ENCODE peak calls at places on chromosomes 1 and 21, in six cellular contexts. G, P, N, B, V and O are unnamed samples. For H3K4me1, the result is how much of the 10 kb centered on the place peaks cover.

GRCh38 chr1:220880726-220881506 is 1.7 kb downstream of the HLX start:
- DNase-seq in G (no peak), P (peak), N (peak), B (no peak), V (peak), O (peak)

GRCh38 chr1:19067912-19068638 is 111.6 kb upstream of the IFFO2 start:
- DNase-seq in G (no peak), P (no peak), N (no peak), B (no peak), V (no peak), O (no peak)

GRCh38 chr1:34754878-34755637 is at the start of gene GJB5:
- DNase-seq in G (peak), P (no peak), N (no peak), B (no peak), V (no peak), O (no peak)

GRCh38 chr1:237482777-237483176 is 407.9 kb downstream of the ZP4 start:
- DNase-seq in G (no peak), P (no peak), N (no peak), B (no peak), V (no peak), O (no peak)

GRCh38 chr1:53640696-53641065 is 98.3 kb downstream of the GLIS1 start:
- DNase-seq in G (no peak), P (no peak), N (no peak), B (no peak), V (no peak), O (peak)

GRCh38 chr1:229869225-229869624 is 197.8 kb upstream of the GALNT2 start:
- DNase-seq in G (no peak), P (no peak), N (no peak), B (no peak), V (no peak), O (no peak)

GRCh38 chr1:172821609-172822274 is 162.8 kb downstream of the FASLG start:
- DNase-seq in G (no peak), P (no peak), N (peak), B (no peak), V (peak), O (no peak)

GRCh38 chr1:227883641-227884301 is 64.0 kb downstream of the WNT9A start:
- DNase-seq in G (no peak), P (no peak), N (no peak), B (no peak), V (no peak), O (peak)

GRCh38 chr1:117225931-117226330 is 15.2 kb upstream of the VTCN1 start:
- DNase-seq in G (no peak), P (no peak), N (no peak), B (no peak), V (no peak), O (no peak)

GRCh38 chr1:225565845-225566244 is 87.1 kb downstream of the ENAH start:
- DNase-seq in G (no peak), P (no peak), N (peak), B (no peak), V (no peak), O (no peak)

GRCh38 chr1:115012434-115012833 is 17.2 kb upstream of the TSHB start:
- DNase-seq in G (no peak), P (no peak), N (no peak), B (no peak), V (no peak), O (no peak)

GRCh38 chr1:214447557-214447871 is 103.9 kb downstream of the PTPN14 start:
- DNase-seq in G (no peak), P (no peak), N (no peak), B (no peak), V (no peak), O (no peak)

GRCh38 chr1:191696371-191696770 is 461.9 kb upstream of the RGS18 start:
- DNase-seq in G (no peak), P (no peak), N (no peak), B (no peak), V (no peak), O (no peak)

GRCh38 chr1:69373520-69373919 is 194.2 kb upstream of the LRRC7 start:
- DNase-seq in G (no peak), P (no peak), N (no peak), B (no peak), V (no peak), O (no peak)

GRCh38 chr1:155979525-155980343 is 1.4 kb upstream of the ARHGEF2 start:
- DNase-seq in G (no peak), P (no peak), N (no peak), B (no peak), V (no peak), O (no peak)

GRCh38 chr1:26787381-26787705 is 407 bp upstream of the PIGV start:
- DNase-seq in G (no peak), P (peak), N (no peak), B (no peak), V (peak), O (no peak)

GRCh38 chr1:63148825-63149645 is 173.3 kb upstream of the FOXD3 start:
- DNase-seq in G (peak), P (peak), N (peak), B (peak), V (peak), O (no peak)

GRCh38 chr1:53622531-53622930 is 116.4 kb downstream of the GLIS1 start:
- DNase-seq in G (no peak), P (no peak), N (no peak), B (no peak), V (no peak), O (no peak)

GRCh38 chr21:26965567-26966359 is 1.1 kb downstream of the ADAMTS5 start:
- DNase-seq in G (no peak), P (peak), N (peak), B (no peak), V (peak), O (peak)

GRCh38 chr1:31779687-31780086 is 15.5 kb upstream of the ADGRB2 start:
- DNase-seq in G (no peak), P (no peak), N (no peak), B (no peak), V (no peak), O (no peak)

GRCh38 chr1:8516793-8517556 is 199.1 kb downstream of the SLC45A1 start:
- DNase-seq in G (no peak), P (no peak), N (no peak), B (no peak), V (peak), O (no peak)

GRCh38 chr1:243443557-243443956 is 187.7 kb downstream of the SDCCAG8 start:
- DNase-seq in G (no peak), P (no peak), N (no peak), B (no peak), V (no peak), O (no peak)

GRCh38 chr21:14947613-14948160 is 117.1 kb downstream of the NRIP1 start:
- DNase-seq in G (no peak), P (no peak), N (no peak), B (no peak), V (no peak), O (no peak)

GRCh38 chr1:12450831-12451559 is 167.0 kb downstream of the DHRS3 start:
- DNase-seq in G (no peak), P (no peak), N (no peak), B (no peak), V (no peak), O (no peak)

GRCh38 chr1:156993426-156994147 is 52.0 kb downstream of the ARHGEF11 start:
- DNase-seq in G (no peak), P (no peak), N (no peak), B (no peak), V (peak), O (no peak)

GRCh38 chr21:38839683-38840286 is 34.1 kb downstream of the ETS2 start:
- DNase-seq in G (peak), P (no peak), N (no peak), B (no peak), V (peak), O (no peak)

GRCh38 chr1:25922633-25923567 is 16.7 kb upstream of the STMN1 start:
- DNase-seq in G (no peak), P (peak), N (peak), B (no peak), V (no peak), O (peak)

GRCh38 chr1:238123201-238123600 is 232.5 kb upstream of the ZP4 start:
- DNase-seq in G (no peak), P (no peak), N (no peak), B (no peak), V (no peak), O (no peak)

GRCh38 chr1:201501144-201501543 is 5.8 kb downstream of the CSRP1 start:
- DNase-seq in G (no peak), P (no peak), N (no peak), B (no peak), V (peak), O (no peak)

GRCh38 chr21:25062061-25062460 is 545.2 kb downstream of the MRPL39 start:
- DNase-seq in G (no peak), P (peak), N (no peak), B (no peak), V (peak), O (no peak)

GRCh38 chr1:108842525-108843181 is 14.2 kb downstream of the AKNAD1 start:
- DNase-seq in G (no peak), P (peak), N (no peak), B (no peak), V (no peak), O (no peak)

GRCh38 chr1:209557216-209557615 is 26.3 kb upstream of the CAMK1G start:
- DNase-seq in G (no peak), P (no peak), N (no peak), B (no peak), V (no peak), O (no peak)

GRCh38 chr1:209561561-209561960 is 22.0 kb upstream of the CAMK1G start:
- DNase-seq in G (no peak), P (no peak), N (no peak), B (no peak), V (no peak), O (no peak)

GRCh38 chr1:209560529-209560928 is 23.0 kb upstream of the CAMK1G start:
- DNase-seq in G (no peak), P (no peak), N (no peak), B (no peak), V (no peak), O (no peak)

GRCh38 chr1:209564904-209565303 is 18.6 kb upstream of the CAMK1G start:
- DNase-seq in G (no peak), P (no peak), N (no peak), B (no peak), V (no peak), O (no peak)

DNA sequence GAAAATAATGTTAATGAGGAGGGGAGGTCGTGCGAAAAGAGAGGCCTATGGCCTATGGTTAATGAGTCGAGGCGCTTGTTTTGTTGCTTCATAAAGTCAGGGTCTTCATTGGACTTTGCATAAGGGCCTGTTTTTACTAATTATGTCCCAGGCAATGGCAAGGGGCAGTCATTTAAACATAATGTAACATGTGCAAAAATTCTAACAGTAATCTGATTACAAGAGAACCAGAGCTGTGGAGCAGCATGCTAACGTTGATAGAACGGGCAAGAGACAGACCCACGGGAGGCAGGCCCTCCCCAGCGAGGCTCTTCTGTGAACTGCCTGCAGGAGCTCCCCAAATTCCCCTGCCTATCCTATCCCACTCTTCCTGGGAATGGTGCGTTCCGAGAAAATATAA is 22.6 kb upstream of the CAMK1G start:
- DNase-seq in G (no peak), P (no peak), N (no peak), B (no peak), V (no peak), O (no peak)
- H3K4me1 ChIP-seq in G (under half), P (under half), N (under half), B (under half), V (under half), O (under half)

DNA sequence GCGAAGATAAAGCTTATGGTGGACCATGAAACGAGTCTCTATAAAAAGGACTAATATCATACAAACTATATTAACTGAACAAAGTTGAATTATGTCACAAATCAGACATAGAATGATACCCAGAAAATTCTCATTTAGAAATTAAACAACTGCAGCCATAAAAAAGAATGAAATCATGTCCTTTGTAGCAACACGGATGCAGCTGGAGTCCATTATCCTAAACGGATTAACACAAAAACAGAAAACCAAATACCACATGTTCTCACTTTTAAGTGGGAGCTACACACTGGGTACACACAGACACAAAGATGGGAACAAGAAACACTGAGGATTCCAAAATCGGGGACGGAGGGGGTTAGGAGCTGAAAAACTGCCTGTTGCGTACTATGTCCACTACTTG is 11.5 kb downstream of the COP1 start:
- DNase-seq in G (no peak), P (no peak), N (no peak), B (no peak), V (no peak), O (no peak)
- H3K4me1 ChIP-seq in G (under half), P (under half), N (under half), B (under half), V (under half), O (under half)

DNA sequence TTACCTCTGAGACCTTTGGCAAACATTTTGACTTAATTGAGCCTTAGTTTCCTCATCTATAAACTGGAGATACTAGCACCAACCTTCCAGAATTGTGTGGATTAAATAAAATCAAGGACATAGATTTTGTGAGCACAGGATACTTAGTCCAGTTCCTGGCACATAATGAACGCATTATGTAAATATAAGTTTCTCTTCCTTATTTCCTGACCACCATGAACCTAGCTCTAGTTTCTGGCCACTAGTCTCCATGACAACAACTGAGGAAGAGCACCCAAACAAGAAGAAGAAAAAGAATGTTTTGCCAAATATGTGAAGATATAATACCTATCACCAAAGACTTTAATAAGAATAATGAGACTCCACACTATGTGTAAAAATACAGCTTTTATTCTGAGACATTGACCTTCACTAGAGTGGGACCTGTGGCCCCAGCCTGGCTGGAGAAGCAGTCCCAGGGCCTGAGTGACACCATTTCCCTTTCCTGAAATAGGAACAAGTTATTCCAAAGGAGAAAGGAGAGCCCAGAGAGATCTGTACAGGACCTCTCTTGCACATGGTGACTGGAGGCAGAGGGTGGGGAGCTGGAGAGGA is 894 bp upstream of the USF1 start:
- DNase-seq in G (no peak), P (no peak), N (no peak), B (no peak), V (no peak), O (no peak)
- H3K4me1 ChIP-seq in G (under half), P (under half), N (under half), B (under half), V (under half), O (under half)

GRCh38 chr21:34935452-34935851 is 113.7 kb downstream of the RUNX1 start:
- DNase-seq in G (no peak), P (no peak), N (no peak), B (no peak), V (no peak), O (no peak)

GRCh38 chr21:34935868-34936267 is 113.2 kb downstream of the RUNX1 start:
- DNase-seq in G (no peak), P (no peak), N (no peak), B (no peak), V (no peak), O (no peak)

GRCh38 chr21:34936299-34936698 is 112.8 kb downstream of the RUNX1 start:
- DNase-seq in G (no peak), P (no peak), N (no peak), B (no peak), V (no peak), O (no peak)

GRCh38 chr21:34938079-34938764 is 110.9 kb downstream of the RUNX1 start:
- DNase-seq in G (no peak), P (no peak), N (no peak), B (no peak), V (peak), O (no peak)

GRCh38 chr21:34936874-34937563 is 112.1 kb downstream of the RUNX1 start:
- DNase-seq in G (no peak), P (no peak), N (no peak), B (no peak), V (no peak), O (no peak)
- H3K4me1 ChIP-seq in G (under half), P (under half), N (under half), B (under half), V (under half), O (under half)

DNA sequence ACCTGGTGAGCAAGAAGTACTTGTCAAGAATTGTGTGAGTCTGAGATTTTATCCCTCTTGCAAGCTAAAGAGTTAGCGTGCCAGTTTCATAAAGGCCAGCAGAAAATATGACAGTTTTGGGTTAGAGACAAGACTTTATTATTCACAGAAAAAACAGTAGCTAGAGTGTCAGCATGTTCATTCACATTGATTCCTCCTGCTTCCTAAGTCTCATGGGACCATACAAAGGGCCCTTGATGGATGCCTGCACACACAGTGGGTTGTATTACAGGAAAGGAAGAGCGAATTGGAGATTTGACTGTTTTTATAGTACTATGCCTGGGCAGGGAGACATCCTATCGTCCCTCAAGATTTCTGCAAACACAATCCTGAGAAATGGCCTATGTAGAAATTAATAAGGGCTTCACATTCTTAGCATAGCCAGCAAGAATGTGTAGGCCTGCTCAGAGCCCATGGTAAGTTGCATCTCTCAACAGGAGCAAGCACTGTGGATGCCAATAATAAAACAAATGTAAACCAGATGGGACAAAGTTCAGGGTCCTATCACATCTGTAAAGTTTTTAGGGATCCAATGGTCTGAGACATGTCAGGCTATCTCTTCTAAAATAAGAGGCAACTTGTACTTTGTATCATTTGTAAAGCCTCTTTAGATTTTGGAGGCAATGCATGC is 4.0 kb upstream of the ASPM start:
- DNase-seq in G (no peak), P (no peak), N (no peak), B (no peak), V (no peak), O (no peak)
- H3K4me1 ChIP-seq in G (under half), P (under half), N (under half), B (under half), V (under half), O (under half)

DNA sequence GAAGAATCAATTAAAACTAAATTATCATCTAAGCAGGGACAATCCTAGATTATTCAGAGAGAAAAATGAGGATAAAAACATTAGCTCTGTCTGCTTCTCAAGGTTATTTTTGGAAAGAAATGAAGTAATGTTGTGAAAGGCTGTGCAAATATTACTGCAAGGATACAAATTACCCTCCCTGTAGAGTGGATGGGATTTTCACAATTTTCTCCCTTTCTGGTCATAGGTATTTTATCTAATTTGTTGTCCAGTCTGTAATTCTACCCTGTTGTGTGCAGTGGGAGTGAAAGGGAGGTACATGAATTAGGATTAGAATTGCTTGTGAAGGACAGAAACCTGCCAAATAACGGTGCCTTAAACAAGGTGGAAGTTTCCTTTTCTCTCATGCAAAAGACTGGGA is 54.7 kb downstream of the MAP3K7CL start:
- DNase-seq in G (no peak), P (no peak), N (no peak), B (no peak), V (peak), O (no peak)
- H3K4me1 ChIP-seq in G (under half), P (under half), N (under half), B (under half), V (under half), O (under half)

GRCh38 chr1:160646192-160646591 is 652 bp downstream of the SLAMF1 start:
- DNase-seq in G (no peak), P (no peak), N (no peak), B (no peak), V (no peak), O (no peak)

GRCh38 chr1:160645386-160646063 is 1.3 kb downstream of the SLAMF1 start:
- DNase-seq in G (no peak), P (no peak), N (no peak), B (no peak), V (no peak), O (no peak)

GRCh38 chr1:160642281-160642644 is 4.6 kb downstream of the SLAMF1 start:
- DNase-seq in G (no peak), P (no peak), N (no peak), B (no peak), V (no peak), O (no peak)

GRCh38 chr1:160643138-160643537 is 3.7 kb downstream of the SLAMF1 start:
- DNase-seq in G (no peak), P (no peak), N (no peak), B (no peak), V (no peak), O (no peak)

GRCh38 chr1:160644399-160644798 is 2.4 kb downstream of the SLAMF1 start:
- DNase-seq in G (no peak), P (no peak), N (no peak), B (no peak), V (no peak), O (no peak)
- H3K4me1 ChIP-seq in G (under half), P (under half), N (under half), B (under half), V (under half), O (under half)

DNA sequence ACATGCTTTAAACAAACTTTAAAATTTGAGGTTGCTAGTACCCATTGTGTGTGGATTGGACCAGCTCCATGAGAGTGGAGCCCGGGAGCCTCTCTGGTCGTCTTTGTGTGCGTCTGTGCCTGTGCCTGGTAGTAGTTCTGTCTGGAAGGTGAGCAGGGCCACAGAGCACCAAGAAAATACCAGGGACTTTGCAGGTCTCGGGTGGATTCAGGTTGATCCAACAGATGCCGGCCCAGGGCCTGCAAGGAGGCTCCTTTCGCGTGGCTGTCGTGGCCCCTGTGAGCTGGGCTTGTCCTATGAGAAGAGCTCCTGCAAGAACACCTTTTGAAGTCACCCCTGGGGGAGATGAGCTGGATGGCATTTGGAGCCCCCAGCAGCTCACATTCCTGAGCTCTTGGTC is 28.3 kb downstream of the COL18A1 start:
- DNase-seq in G (no peak), P (no peak), N (no peak), B (no peak), V (no peak), O (no peak)
- H3K4me1 ChIP-seq in G (under half), P (under half), N (under half), B (under half), V (under half), O (under half)

GRCh38 chr1:40382601-40383000 is 9.1 kb downstream of the SMAP2 start:
- DNase-seq in G (no peak), P (no peak), N (no peak), B (no peak), V (no peak), O (no peak)
- H3K4me1 ChIP-seq in G (under half), P (under half), N (under half), B (under half), V (under half), O (half or more)